ENCODE peak calls at places on chromosomes 2 and 18, in seven cellular contexts. Y is type B pancreatic cell; P is HT1080; C is stimulated activated CD4-positive, alpha-beta T cell treated with anti-CD3 and anti-CD28 coated beads, Interleukin-15, amount 100 ng/mL, for 24 hours; O is activated CD8-positive, alpha-beta memory T cell treated with anti-CD3 and anti-CD28 coated beads for 24 hours; H is stimulated activated CD8-positive, alpha-beta memory T cell treated with anti-CD3 and anti-CD28 coated beads, Interleukin-15, amount 100 ng/mL, for 1 hour; G is CD14-positive monocyte. M is an unnamed sample.

GRCh38 chr18:25843791-25844190 is 246.6 kb downstream of the SS18 start:
- DNase-seq in Y (no peak), P (no peak), C (no peak), O (no peak), H (no peak), G (no peak), M (no peak)

GRCh38 chr2:149018971-149019370 is 19.5 kb upstream of the LYPD6B start:
- DNase-seq in Y (no peak), P (no peak), C (no peak), O (no peak), H (no peak), G (no peak), M (no peak)

GRCh38 chr2:233462826-233463470 is 103.6 kb downstream of the USP40 start:
- DNase-seq in Y (no peak), P (no peak), C (no peak), O (no peak), H (no peak), G (peak), M (peak)

GRCh38 chr2:152012697-152013096 is 86.1 kb downstream of the CACNB4 start:
- DNase-seq in Y (no peak), P (peak), C (no peak), O (no peak), H (no peak), G (no peak), M (no peak)

GRCh38 chr18:75760208-75760607 is 332.7 kb upstream of the SMIM21 start:
- DNase-seq in Y (no peak), P (no peak), C (no peak), O (no peak), H (no peak), G (no peak), M (no peak)

GRCh38 chr2:10518470-10519060 is 70.4 kb upstream of the ODC1 start:
- DNase-seq in Y (no peak), P (no peak), C (no peak), O (peak), H (no peak), G (no peak), M (peak)

GRCh38 chr2:143909577-143909976 is 610.3 kb downstream of the ZEB2 start:
- DNase-seq in Y (no peak), P (no peak), C (no peak), O (no peak), H (no peak), G (no peak), M (no peak)

GRCh38 chr2:28545590-28546195 is 49.8 kb downstream of the PLB1 start:
- DNase-seq in Y (no peak), P (no peak), C (peak), O (no peak), H (no peak), G (no peak), M (no peak)

GRCh38 chr2:154455201-154455600 is 243.3 kb upstream of the KCNJ3 start:
- DNase-seq in Y (no peak), P (peak), C (no peak), O (no peak), H (no peak), G (no peak), M (no peak)

GRCh38 chr2:148507970-148508369 is 136.6 kb upstream of the EPC2 start:
- DNase-seq in Y (no peak), P (no peak), C (no peak), O (no peak), H (no peak), G (no peak), M (no peak)

GRCh38 chr18:9828794-9829712 is 56.7 kb upstream of the TXNDC2 start:
- DNase-seq in Y (no peak), P (peak), C (no peak), O (no peak), H (no peak), G (no peak), M (no peak)

GRCh38 chr2:70988151-70988550 is 6.5 kb downstream of the TEX261 start:
- DNase-seq in Y (peak), P (no peak), C (no peak), O (peak), H (no peak), G (no peak), M (no peak)

GRCh38 chr2:205585451-205586045 is 96.8 kb upstream of the NRP2 start:
- DNase-seq in Y (no peak), P (no peak), C (no peak), O (no peak), H (no peak), G (no peak), M (no peak)